ENCODE peak calls at places on chromosomes 4 and X, in seven cellular contexts. R is left ventricle myocardium superior, Y is NCI-H69, P is fibroblast of gingiva, N is BE2C, E is kidney epithelial cell, F is activated T-cell treated with anti-CD3 and anti-CD28 coated beads for 24 hours. O is an unnamed sample.

GRCh38 chr4:56213543-56213942 is 173.7 kb downstream of the AASDH start:
- DNase-seq in R (no peak), Y (no peak), P (no peak), N (no peak), E (no peak), F (no peak), O (no peak)

GRCh38 chrX:1442016-1442665 is 10.6 kb downstream of the ASMTL start:
- DNase-seq in R (peak), Y (no peak), P (no peak), N (no peak), E (no peak), F (no peak), O (peak)

GRCh38 chrX:69362354-69362753 is 141.8 kb upstream of the NALF2 start:
- DNase-seq in R (no peak), Y (no peak), P (no peak), N (no peak), E (no peak), F (no peak), O (no peak)

GRCh38 chr4:6549890-6550620 is 24.9 kb upstream of the MAN2B2 start:
- DNase-seq in R (peak), Y (no peak), P (no peak), N (no peak), E (no peak), F (no peak), O (no peak)

GRCh38 chr4:8359193-8359592 is 81.3 kb downstream of the ACOX3 start:
- DNase-seq in R (no peak), Y (no peak), P (no peak), N (no peak), E (no peak), F (no peak), O (no peak)

GRCh38 chrX:10677490-10677889 is 57.1 kb upstream of the MID1 start:
- DNase-seq in R (peak), Y (peak), P (peak), N (no peak), E (no peak), F (no peak), O (no peak)

GRCh38 chr4:113760852-113761681 is 471 bp downstream of the CAMK2D start:
- DNase-seq in R (peak), Y (peak), P (peak), N (peak), E (no peak), F (peak), O (peak)

GRCh38 chr4:187366530-187367279 is 628.9 kb upstream of the ZFP42 start:
- DNase-seq in R (no peak), Y (no peak), P (no peak), N (no peak), E (no peak), F (no peak), O (no peak)

GRCh38 chr4:83644677-83645639 is 109.0 kb downstream of the GPAT3 start:
- DNase-seq in R (no peak), Y (peak), P (peak), N (peak), E (peak), F (peak), O (no peak)

GRCh38 chrX:69313622-69314290 is 148.5 kb upstream of the PJA1 start:
- DNase-seq in R (no peak), Y (peak), P (no peak), N (no peak), E (no peak), F (no peak), O (no peak)

GRCh38 chr4:71198958-71199357 is 139.9 kb upstream of the SLC4A4 start:
- DNase-seq in R (no peak), Y (no peak), P (no peak), N (no peak), E (no peak), F (no peak), O (no peak)

GRCh38 chrX:15405846-15406245 is 21.6 kb upstream of the VEGFD start:
- DNase-seq in R (peak), Y (peak), P (no peak), N (no peak), E (no peak), F (no peak), O (no peak)

GRCh38 chrX:96770315-96770714 is 85.7 kb downstream of the DIAPH2 start:
- DNase-seq in R (no peak), Y (peak), P (peak), N (no peak), E (no peak), F (no peak), O (no peak)

GRCh38 chrX:40471965-40472648 is 108.7 kb upstream of the ATP6AP2 start:
- DNase-seq in R (peak), Y (peak), P (peak), N (peak), E (peak), F (no peak), O (no peak)

GRCh38 chrX:35406386-35406785 is 391.8 kb upstream of the MAGEB16 start:
- DNase-seq in R (no peak), Y (no peak), P (no peak), N (no peak), E (no peak), F (no peak), O (no peak)

GRCh38 chr4:34939073-34939472 is 1305.2 kb downstream of the ARAP2 start:
- DNase-seq in R (no peak), Y (no peak), P (no peak), N (no peak), E (no peak), F (no peak), O (peak)

GRCh38 chr4:145293658-145294057 is 113.3 kb upstream of the OTUD4 start:
- DNase-seq in R (no peak), Y (no peak), P (no peak), N (no peak), E (no peak), F (no peak), O (no peak)

GRCh38 chr4:16764622-16765021 is 133.8 kb downstream of the LDB2 start:
- DNase-seq in R (no peak), Y (no peak), P (no peak), N (peak), E (no peak), F (no peak), O (no peak)

GRCh38 chr4:119690871-119691270 is 62.3 kb upstream of the PDE5A start:
- DNase-seq in R (no peak), Y (peak), P (no peak), N (no peak), E (no peak), F (no peak), O (no peak)

GRCh38 chrX:10174810-10175209 is 18.0 kb downstream of the CLCN4 start:
- DNase-seq in R (no peak), Y (no peak), P (no peak), N (no peak), E (no peak), F (no peak), O (no peak)

GRCh38 chrX:119686087-119686639 is 6.8 kb downstream of the SEPTIN6 start:
- DNase-seq in R (no peak), Y (peak), P (peak), N (peak), E (no peak), F (no peak), O (no peak)

GRCh38 chr4:74415602-74416300 is 29.2 kb upstream of the AREG start:
- DNase-seq in R (no peak), Y (no peak), P (no peak), N (no peak), E (no peak), F (no peak), O (no peak)

GRCh38 chr4:128524311-128524710 is 236.7 kb upstream of the PGRMC2 start:
- DNase-seq in R (peak), Y (no peak), P (peak), N (no peak), E (peak), F (no peak), O (no peak)

GRCh38 chr4:163228648-163229047 is 62.0 kb upstream of the NAF1 start:
- DNase-seq in R (no peak), Y (no peak), P (no peak), N (no peak), E (no peak), F (no peak), O (no peak)

GRCh38 chr4:24686866-24687672 is 102.7 kb upstream of the DHX15 start:
- DNase-seq in R (peak), Y (peak), P (no peak), N (peak), E (no peak), F (no peak), O (no peak)

GRCh38 chrX:146259207-146259606 is 441.6 kb downstream of the SLITRK2 start:
- DNase-seq in R (no peak), Y (no peak), P (no peak), N (no peak), E (no peak), F (no peak), O (no peak)

GRCh38 chr4:154004859-154005520 is 216.1 kb upstream of the SFRP2 start:
- DNase-seq in R (no peak), Y (no peak), P (peak), N (no peak), E (peak), F (no peak), O (no peak)

GRCh38 chr4:186227221-186227620 is at the start of gene KLKB1:
- DNase-seq in R (no peak), Y (no peak), P (no peak), N (no peak), E (no peak), F (no peak), O (no peak)

GRCh38 chrX:134990475-134991473 is at the start of gene SMIM10:
- DNase-seq in R (peak), Y (peak), P (peak), N (peak), E (peak), F (peak), O (peak)